ENCODE peak calls at places on chromosomes 6 and 20, in five cellular contexts. One of them, this sample, is unnamed.

GRCh38 chr6:168179133-168179532 is 100.1 kb upstream of the FRMD1 start:
- DNase-seq in D341Med: no peak
- DNase-seq in effector CD4-positive, alpha-beta T cell: no peak
- DNase-seq in activated CD4-positive, alpha-beta T cell treated with anti-CD3 and anti-CD28 coated beads for 4 hours: no peak
- DNase-seq in T-helper 2 cell treated with Interferon-gamma antibody and Interleukin-4, amounts not matched to agents 5 μg/mL and 100 μg/mL, for 36 hours: no peak
- DNase-seq in this sample: no peak

GRCh38 chr6:118921084-118921483 is 13.9 kb downstream of the MCM9 start:
- DNase-seq in effector CD4-positive, alpha-beta T cell: no peak
- DNase-seq in D341Med: no peak
- DNase-seq in T-helper 2 cell treated with Interferon-gamma antibody and Interleukin-4, amounts not matched to agents 5 μg/mL and 100 μg/mL, for 36 hours: no peak
- DNase-seq in activated CD4-positive, alpha-beta T cell treated with anti-CD3 and anti-CD28 coated beads for 4 hours: no peak
- DNase-seq in this sample: no peak

GRCh38 chr6:164063346-164063745 is 648.8 kb downstream of the QKI start:
- DNase-seq in D341Med: no peak
- DNase-seq in activated CD4-positive, alpha-beta T cell treated with anti-CD3 and anti-CD28 coated beads for 4 hours: no peak
- DNase-seq in T-helper 2 cell treated with Interferon-gamma antibody and Interleukin-4, amounts not matched to agents 5 μg/mL and 100 μg/mL, for 36 hours: no peak
- DNase-seq in effector CD4-positive, alpha-beta T cell: no peak
- DNase-seq in this sample: no peak

GRCh38 chr6:159959976-159960384 is 8.9 kb upstream of the IGF2R start:
- DNase-seq in D341Med: no peak
- DNase-seq in activated CD4-positive, alpha-beta T cell treated with anti-CD3 and anti-CD28 coated beads for 4 hours: no peak
- DNase-seq in effector CD4-positive, alpha-beta T cell: no peak
- DNase-seq in T-helper 2 cell treated with Interferon-gamma antibody and Interleukin-4, amounts not matched to agents 5 μg/mL and 100 μg/mL, for 36 hours: no peak
- DNase-seq in this sample: no peak

GRCh38 chr6:57190140-57190539 is 18.0 kb downstream of the BAG2 start:
- DNase-seq in activated CD4-positive, alpha-beta T cell treated with anti-CD3 and anti-CD28 coated beads for 4 hours: no peak
- DNase-seq in D341Med: no peak
- DNase-seq in effector CD4-positive, alpha-beta T cell: no peak
- DNase-seq in T-helper 2 cell treated with Interferon-gamma antibody and Interleukin-4, amounts not matched to agents 5 μg/mL and 100 μg/mL, for 36 hours: no peak
- DNase-seq in this sample: no peak

GRCh38 chr20:21808863-21809664 is 103.6 kb downstream of the PAX1 start:
- DNase-seq in T-helper 2 cell treated with Interferon-gamma antibody and Interleukin-4, amounts not matched to agents 5 μg/mL and 100 μg/mL, for 36 hours: peak; percentile 10
- DNase-seq in D341Med: no peak
- DNase-seq in activated CD4-positive, alpha-beta T cell treated with anti-CD3 and anti-CD28 coated beads for 4 hours: peak; percentile 5
- DNase-seq in effector CD4-positive, alpha-beta T cell: no peak
- DNase-seq in this sample: no peak

GRCh38 chr6:154526997-154527396 is 16.5 kb upstream of the CNKSR3 start:
- DNase-seq in D341Med: no peak
- DNase-seq in activated CD4-positive, alpha-beta T cell treated with anti-CD3 and anti-CD28 coated beads for 4 hours: no peak
- DNase-seq in effector CD4-positive, alpha-beta T cell: no peak
- DNase-seq in T-helper 2 cell treated with Interferon-gamma antibody and Interleukin-4, amounts not matched to agents 5 μg/mL and 100 μg/mL, for 36 hours: no peak
- DNase-seq in this sample: no peak

GRCh38 chr6:35967059-35967769 is 46.3 kb upstream of the SRPK1 start:
- DNase-seq in T-helper 2 cell treated with Interferon-gamma antibody and Interleukin-4, amounts not matched to agents 5 μg/mL and 100 μg/mL, for 36 hours: no peak
- DNase-seq in effector CD4-positive, alpha-beta T cell: no peak
- DNase-seq in activated CD4-positive, alpha-beta T cell treated with anti-CD3 and anti-CD28 coated beads for 4 hours: no peak
- DNase-seq in D341Med: no peak
- DNase-seq in this sample: no peak

GRCh38 chr6:122400121-122400450 is 634 bp downstream of the HSF2 start:
- DNase-seq in effector CD4-positive, alpha-beta T cell: no peak
- DNase-seq in D341Med: no peak
- DNase-seq in T-helper 2 cell treated with Interferon-gamma antibody and Interleukin-4, amounts not matched to agents 5 μg/mL and 100 μg/mL, for 36 hours: no peak
- DNase-seq in activated CD4-positive, alpha-beta T cell treated with anti-CD3 and anti-CD28 coated beads for 4 hours: no peak
- DNase-seq in this sample: no peak

GRCh38 chr20:46260480-46260879 is 47.8 kb downstream of the CDH22 start:
- DNase-seq in activated CD4-positive, alpha-beta T cell treated with anti-CD3 and anti-CD28 coated beads for 4 hours: no peak
- DNase-seq in D341Med: no peak
- DNase-seq in effector CD4-positive, alpha-beta T cell: no peak
- DNase-seq in T-helper 2 cell treated with Interferon-gamma antibody and Interleukin-4, amounts not matched to agents 5 μg/mL and 100 μg/mL, for 36 hours: no peak
- DNase-seq in this sample: no peak

GRCh38 chr6:36626636-36627035 is 32.5 kb downstream of the SRSF3 start:
- DNase-seq in effector CD4-positive, alpha-beta T cell: no peak
- DNase-seq in activated CD4-positive, alpha-beta T cell treated with anti-CD3 and anti-CD28 coated beads for 4 hours: no peak
- DNase-seq in T-helper 2 cell treated with Interferon-gamma antibody and Interleukin-4, amounts not matched to agents 5 μg/mL and 100 μg/mL, for 36 hours: no peak
- DNase-seq in D341Med: peak; percentile 10
- DNase-seq in this sample: no peak

GRCh38 chr6:16762547-16763477 is 1.6 kb upstream of the ATXN1 start:
- DNase-seq in T-helper 2 cell treated with Interferon-gamma antibody and Interleukin-4, amounts not matched to agents 5 μg/mL and 100 μg/mL, for 36 hours: peak; percentile 51
- DNase-seq in effector CD4-positive, alpha-beta T cell: peak; percentile 71
- DNase-seq in activated CD4-positive, alpha-beta T cell treated with anti-CD3 and anti-CD28 coated beads for 4 hours: peak; percentile 54
- DNase-seq in D341Med: peak; percentile 46
- DNase-seq in this sample: peak; percentile 67

GRCh38 chr6:90414352-90414751 is 117.7 kb upstream of the BACH2 start:
- DNase-seq in effector CD4-positive, alpha-beta T cell: no peak
- DNase-seq in D341Med: no peak
- DNase-seq in activated CD4-positive, alpha-beta T cell treated with anti-CD3 and anti-CD28 coated beads for 4 hours: no peak
- DNase-seq in T-helper 2 cell treated with Interferon-gamma antibody and Interleukin-4, amounts not matched to agents 5 μg/mL and 100 μg/mL, for 36 hours: no peak
- DNase-seq in this sample: no peak

GRCh38 chr20:16123623-16124022 is 449.6 kb downstream of the KIF16B start:
- DNase-seq in T-helper 2 cell treated with Interferon-gamma antibody and Interleukin-4, amounts not matched to agents 5 μg/mL and 100 μg/mL, for 36 hours: no peak
- DNase-seq in effector CD4-positive, alpha-beta T cell: no peak
- DNase-seq in D341Med: no peak
- DNase-seq in activated CD4-positive, alpha-beta T cell treated with anti-CD3 and anti-CD28 coated beads for 4 hours: no peak
- DNase-seq in this sample: no peak

GRCh38 chr6:82396964-82397761 is 33.5 kb downstream of the TPBG start:
- DNase-seq in T-helper 2 cell treated with Interferon-gamma antibody and Interleukin-4, amounts not matched to agents 5 μg/mL and 100 μg/mL, for 36 hours: no peak
- DNase-seq in D341Med: no peak
- DNase-seq in activated CD4-positive, alpha-beta T cell treated with anti-CD3 and anti-CD28 coated beads for 4 hours: no peak
- DNase-seq in effector CD4-positive, alpha-beta T cell: no peak
- DNase-seq in this sample: peak; percentile 4

GRCh38 chr6:111750753-111751684 is 122.2 kb downstream of the FYN start:
- DNase-seq in T-helper 2 cell treated with Interferon-gamma antibody and Interleukin-4, amounts not matched to agents 5 μg/mL and 100 μg/mL, for 36 hours: peak; percentile 63
- DNase-seq in activated CD4-positive, alpha-beta T cell treated with anti-CD3 and anti-CD28 coated beads for 4 hours: peak; percentile 55
- DNase-seq in effector CD4-positive, alpha-beta T cell: peak; percentile 65
- DNase-seq in D341Med: no peak
- DNase-seq in this sample: no peak

GRCh38 chr6:104958720-104959452 is 2.0 kb downstream of the LIN28B start:
- DNase-seq in D341Med: no peak
- DNase-seq in activated CD4-positive, alpha-beta T cell treated with anti-CD3 and anti-CD28 coated beads for 4 hours: no peak
- DNase-seq in effector CD4-positive, alpha-beta T cell: no peak
- DNase-seq in T-helper 2 cell treated with Interferon-gamma antibody and Interleukin-4, amounts not matched to agents 5 μg/mL and 100 μg/mL, for 36 hours: no peak
- DNase-seq in this sample: no peak

GRCh38 chr6:1316482-1317220 is 4.8 kb downstream of the FOXQ1 start:
- DNase-seq in T-helper 2 cell treated with Interferon-gamma antibody and Interleukin-4, amounts not matched to agents 5 μg/mL and 100 μg/mL, for 36 hours: no peak
- DNase-seq in effector CD4-positive, alpha-beta T cell: no peak
- DNase-seq in activated CD4-positive, alpha-beta T cell treated with anti-CD3 and anti-CD28 coated beads for 4 hours: no peak
- DNase-seq in D341Med: peak; percentile 69
- DNase-seq in this sample: no peak

GRCh38 chr6:88565836-88566235 is 397.6 kb downstream of the RNGTT start:
- DNase-seq in T-helper 2 cell treated with Interferon-gamma antibody and Interleukin-4, amounts not matched to agents 5 μg/mL and 100 μg/mL, for 36 hours: no peak
- DNase-seq in effector CD4-positive, alpha-beta T cell: no peak
- DNase-seq in D341Med: no peak
- DNase-seq in activated CD4-positive, alpha-beta T cell treated with anti-CD3 and anti-CD28 coated beads for 4 hours: no peak
- DNase-seq in this sample: no peak

GRCh38 chr6:132388291-132388690 is 13.0 kb downstream of the MOXD1 start:
- DNase-seq in T-helper 2 cell treated with Interferon-gamma antibody and Interleukin-4, amounts not matched to agents 5 μg/mL and 100 μg/mL, for 36 hours: no peak
- DNase-seq in D341Med: no peak
- DNase-seq in activated CD4-positive, alpha-beta T cell treated with anti-CD3 and anti-CD28 coated beads for 4 hours: no peak
- DNase-seq in effector CD4-positive, alpha-beta T cell: no peak
- DNase-seq in this sample: no peak